ENCODE peak calls at places on chromosomes 12 and 14, in seven cellular contexts. Y is IMR-90, L is H9, W is neuronal stem cell, D is H1, H is trophoblast cell, F is mesenchymal stem cell. R is an unnamed sample.

GRCh38 chr14:81345781-81346180 is 54.3 kb downstream of the STON2 start:
- DNase-seq in Y (no peak), L (no peak), W (no peak), D (no peak), H (no peak), F (no peak), R (no peak)

GRCh38 chr12:116160196-116160595 is 117.3 kb downstream of the MED13L start:
- DNase-seq in Y (peak; percentile 57), L (no peak), W (no peak), D (no peak), H (peak; percentile 42), F (peak; percentile 85), R (no peak)

GRCh38 chr12:48996794-48997718 is 2.1 kb downstream of the DDN start:
- DNase-seq in Y (peak; percentile 67), L (peak; percentile 89), W (no peak), D (peak; percentile 89), H (peak; percentile 72), F (peak; percentile 83), R (peak; percentile 86)

GRCh38 chr14:90519262-90519920 is 122.6 kb downstream of the CALM1 start:
- DNase-seq in Y (no peak), L (peak; percentile 20), W (no peak), D (no peak), H (no peak), F (no peak), R (no peak)

GRCh38 chr12:26124491-26125450 is at the start of gene BHLHE41:
- DNase-seq in Y (peak; percentile 36), L (peak; percentile 93), W (peak; percentile 51), D (peak; percentile 77), H (peak; percentile 41), F (peak; percentile 64), R (peak; percentile 60)

GRCh38 chr12:12930633-12931032 is 21.3 kb downstream of the GPRC5D start:
- DNase-seq in Y (no peak), L (no peak), W (no peak), D (no peak), H (no peak), F (no peak), R (no peak)

GRCh38 chr14:20247651-20248246 is 8.7 kb downstream of the OR11H4 start:
- DNase-seq in Y (no peak), L (no peak), W (no peak), D (no peak), H (no peak), F (no peak), R (peak; percentile 48)

GRCh38 chr12:52081263-52081733 is 1.8 kb downstream of the SMIM41 start:
- DNase-seq in Y (no peak), L (no peak), W (no peak), D (no peak), H (no peak), F (peak; percentile 40), R (no peak)

GRCh38 chr14:105499256-105500035 is 8.4 kb downstream of the TEDC1 start:
- DNase-seq in Y (no peak), L (peak; percentile 31), W (no peak), D (no peak), H (no peak), F (no peak), R (no peak)

GRCh38 chr12:16553457-16553856 is 52.5 kb downstream of the LMO3 start:
- DNase-seq in Y (peak; percentile 62), L (no peak), W (no peak), D (no peak), H (no peak), F (peak; percentile 9), R (no peak)

GRCh38 chr12:77720258-77720657 is 110.4 kb upstream of the NAV3 start:
- DNase-seq in Y (no peak), L (no peak), W (no peak), D (no peak), H (no peak), F (no peak), R (peak; percentile 21)

GRCh38 chr14:94161979-94162378 is 12.1 kb upstream of the PPP4R4 start:
- DNase-seq in Y (no peak), L (no peak), W (no peak), D (no peak), H (no peak), F (no peak), R (no peak)

GRCh38 chr12:127399451-127399850 is 867.5 kb upstream of the TMEM132C start:
- DNase-seq in Y (no peak), L (no peak), W (no peak), D (no peak), H (no peak), F (no peak), R (peak; percentile 29)

GRCh38 chr14:61812347-61813100 is 50.3 kb downstream of the SNAPC1 start:
- DNase-seq in Y (no peak), L (peak; percentile 52), W (peak; percentile 32), D (peak; percentile 67), H (no peak), F (peak; percentile 11), R (peak; percentile 37)

GRCh38 chr12:125889742-125890141 is 824.5 kb downstream of the AACS start:
- DNase-seq in Y (no peak), L (no peak), W (no peak), D (no peak), H (no peak), F (no peak), R (no peak)

GRCh38 chr12:26636710-26637328 is 196.2 kb downstream of the ITPR2 start:
- DNase-seq in Y (peak; percentile 74), L (no peak), W (no peak), D (no peak), H (no peak), F (peak; percentile 61), R (peak; percentile 51)

GRCh38 chr14:102922490-102923200 is at the start of gene AMN:
- DNase-seq in Y (no peak), L (peak; percentile 53), W (no peak), D (peak; percentile 72), H (peak; percentile 42), F (no peak), R (no peak)

GRCh38 chr14:102923201-102923919 is 897 bp downstream of the AMN start:
- DNase-seq in Y (no peak), L (no peak), W (no peak), D (no peak), H (no peak), F (no peak), R (no peak)

GRCh38 chr14:102925646-102926045 is 3.2 kb downstream of the AMN start:
- DNase-seq in Y (no peak), L (no peak), W (no peak), D (no peak), H (no peak), F (no peak), R (no peak)

GRCh38 chr14:102924632-102925588 is 2.4 kb downstream of the AMN start:
- DNase-seq in Y (no peak), L (no peak), W (no peak), D (no peak), H (no peak), F (no peak), R (no peak)

DNA sequence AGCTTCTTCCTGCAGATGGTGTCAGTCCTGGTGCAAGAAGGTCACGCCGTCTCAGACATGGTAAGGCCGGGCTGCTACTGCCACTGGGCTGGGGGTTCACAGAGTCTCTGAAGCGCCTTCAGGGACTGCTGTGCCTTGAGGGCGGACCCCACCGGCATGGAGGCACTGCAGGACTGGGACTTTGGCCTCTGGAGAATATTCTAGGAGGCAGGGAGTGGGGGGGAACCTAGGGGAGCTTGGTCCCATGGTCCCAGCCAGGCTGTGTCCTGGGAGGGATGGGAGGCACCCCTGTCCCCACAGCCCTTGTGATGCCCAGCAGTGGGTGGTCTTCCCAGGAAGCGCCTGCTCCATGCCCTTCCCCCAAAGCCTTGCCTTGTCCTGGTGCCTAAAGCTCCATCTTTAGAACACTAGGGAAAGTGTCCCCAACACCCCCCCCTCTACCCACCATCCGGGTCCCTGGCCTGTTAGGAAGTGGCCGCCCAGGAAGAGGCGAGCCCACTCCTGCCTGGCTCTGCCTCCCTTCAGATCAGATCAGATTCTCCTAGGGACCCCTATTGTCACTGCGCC is 1.5 kb downstream of the AMN start:
- DNase-seq in Y (no peak), L (no peak), W (no peak), D (no peak), H (no peak), F (no peak), R (no peak)
- H2AK5ac ChIP-seq in Y (no peak overlapping the region), L (no peak overlapping the region), W (peak overlapping the region; percentile 25), D (no peak overlapping the region), H (no peak overlapping the region), F (no peak overlapping the region), R (no peak overlapping the region)

GRCh38 chr12:132497514-132498405 is 7.8 kb downstream of the FBRSL1 start:
- DNase-seq in Y (no peak), L (no peak), W (no peak), D (no peak), H (no peak), F (no peak), R (no peak)
- H3K4me1 ChIP-seq in Y (no peaks in the 10 kb centered on the region), L (peaks cover 4% of the 10 kb centered on the region), W (peaks cover 23% of the 10 kb centered on the region), D (no peaks in the 10 kb centered on the region), H (peaks cover 67% of the 10 kb centered on the region), F (peaks cover 60% of the 10 kb centered on the region), R (peaks cover 5% of the 10 kb centered on the region)

GRCh38 chr14:99350751-99351150 is 78.8 kb upstream of the BCL11B start:
- DNase-seq in Y (no peak), L (no peak), W (no peak), D (no peak), H (no peak), F (no peak), R (no peak)

GRCh38 chr14:99352688-99353280 is 80.8 kb upstream of the BCL11B start:
- DNase-seq in Y (no peak), L (no peak), W (no peak), D (no peak), H (no peak), F (no peak), R (no peak)

GRCh38 chr14:99348816-99349609 is 77.0 kb upstream of the BCL11B start:
- DNase-seq in Y (no peak), L (no peak), W (no peak), D (no peak), H (no peak), F (no peak), R (no peak)

GRCh38 chr14:99349721-99350495 is 77.9 kb upstream of the BCL11B start:
- DNase-seq in Y (no peak), L (no peak), W (no peak), D (no peak), H (no peak), F (no peak), R (no peak)

DNA sequence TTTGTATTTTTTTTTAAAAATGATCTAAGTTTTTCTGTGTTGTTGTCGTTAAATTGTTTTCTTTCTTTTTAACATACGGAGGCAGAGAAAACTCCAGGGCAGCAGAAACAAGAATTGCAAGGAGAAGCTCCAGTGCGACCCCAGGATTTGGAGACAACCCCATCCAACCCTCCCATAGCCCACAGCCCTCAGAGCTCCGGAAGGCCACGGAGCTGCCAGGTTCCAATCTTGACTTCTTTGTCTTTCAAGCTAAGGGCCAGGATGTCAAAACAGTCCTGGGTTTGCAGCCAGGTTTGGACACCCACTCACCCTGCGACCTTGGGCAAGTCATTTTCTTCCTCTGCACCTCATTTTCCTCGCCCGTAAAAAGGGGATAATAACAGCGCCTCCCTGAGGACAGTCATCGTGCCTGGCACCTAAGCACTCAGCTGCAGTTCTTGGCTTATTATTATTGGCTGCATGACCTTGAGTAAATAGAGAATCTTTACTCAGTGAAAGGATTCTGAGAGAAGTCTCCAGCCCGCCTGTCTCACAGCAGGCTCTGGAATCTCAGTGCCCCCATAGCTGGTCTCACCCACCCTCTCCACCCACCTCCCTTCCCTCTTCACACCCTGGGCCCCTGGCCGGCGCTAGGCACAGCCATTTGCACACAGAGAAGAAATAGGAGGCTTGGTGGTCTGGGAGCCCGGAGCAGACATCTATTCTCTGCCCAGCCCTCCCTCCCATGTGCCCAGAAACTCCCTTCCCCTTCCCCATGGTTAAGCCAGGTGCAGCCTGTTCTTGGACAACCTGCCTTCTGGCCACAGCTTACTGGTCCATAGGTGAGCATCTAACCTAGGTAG is 79.4 kb upstream of the BCL11B start:
- DNase-seq in Y (no peak), L (no peak), W (no peak), D (no peak), H (no peak), F (no peak), R (no peak)
- H2AK5ac ChIP-seq in Y (no peak overlapping the region), L (no peak overlapping the region), W (no peak overlapping the region), D (no peak overlapping the region), H (no peak overlapping the region), F (no peak overlapping the region), R (no peak overlapping the region)

GRCh38 chr12:124741211-124741610 is 122.5 kb downstream of the SCARB1 start:
- DNase-seq in Y (no peak), L (no peak), W (no peak), D (no peak), H (no peak), F (no peak), R (no peak)
- H3K4me1 ChIP-seq in Y (peaks cover 12% of the 10 kb centered on the region), L (no peaks in the 10 kb centered on the region), W (peaks cover 24% of the 10 kb centered on the region), D (no peaks in the 10 kb centered on the region), H (peaks cover 12% of the 10 kb centered on the region), F (peaks cover 45% of the 10 kb centered on the region), R (peaks cover 1% of the 10 kb centered on the region)

R was measured in mesendoderm.